ENCODE peak calls at places on chromosomes 11 and 22, in seven cellular contexts. G is neural progenitor cell, J is ovary, M is epithelial cell of proximal tubule, N is brain microvascular endothelial cell, C is Peyer's patch, I is stomach. A is an unnamed sample.
A peak's percentile ranks its signal among the peaks of the same experiment; 100 is the strongest.

GRCh38 chr11:77141034-77141433 is 13.0 kb downstream of the MYO7A start:
- DNase-seq in M (no peak), C (no peak), J (no peak), I (no peak), G (no peak), N (peak; percentile 79), A (no peak)

GRCh38 chr22:37169412-37169811 is 18.6 kb downstream of the C1QTNF6 start:
- DNase-seq in C (no peak), G (no peak), I (no peak), M (no peak), J (no peak), N (no peak), A (no peak)

GRCh38 chr22:19884161-19884953 is 29.7 kb upstream of the GNB1L start:
- DNase-seq in J (no peak), G (no peak), M (no peak), N (no peak), I (no peak), C (no peak), A (no peak)

GRCh38 chr22:46246178-46246577 is 3.9 kb downstream of the CDPF1 start:
- DNase-seq in G (no peak), M (no peak), J (no peak), N (no peak), C (no peak), I (no peak), A (no peak)

GRCh38 chr11:130383363-130384168 is 44.8 kb downstream of the ADAMTS8 start:
- DNase-seq in N (peak; percentile 94), I (no peak), G (no peak), C (no peak), M (peak; percentile 84), J (no peak), A (peak; percentile 95)

GRCh38 chr11:110121204-110121603 is 28.0 kb downstream of the ZC3H12C start:
- DNase-seq in I (no peak), M (no peak), C (no peak), J (no peak), N (peak; percentile 70), G (no peak), A (peak; percentile 38)

GRCh38 chr11:134439181-134439580 is 27.1 kb upstream of the B3GAT1 start:
- DNase-seq in N (no peak), J (no peak), G (no peak), M (no peak), C (no peak), I (no peak), A (no peak)

GRCh38 chr11:113305440-113306336 is 8.7 kb upstream of the TTC12 start:
- DNase-seq in M (no peak), I (peak; percentile 83), G (peak; percentile 86), J (peak; percentile 63), C (peak; percentile 61), N (peak; percentile 46), A (peak; percentile 17)

GRCh38 chr11:121965330-121965729 is 150.7 kb downstream of the BLID start:
- DNase-seq in M (no peak), J (peak; percentile 25), N (peak; percentile 79), C (no peak), I (no peak), G (no peak), A (no peak)

GRCh38 chr11:469684-470667 is 19.9 kb downstream of the PTDSS2 start:
- DNase-seq in J (peak; percentile 78), G (no peak), M (peak; percentile 58), I (peak; percentile 63), C (no peak), N (peak; percentile 54), A (peak; percentile 63)

GRCh38 chr11:47056261-47056915 is 119.8 kb downstream of the CSTPP1 start:
- DNase-seq in G (no peak), I (no peak), J (no peak), C (no peak), N (peak; percentile 73), M (no peak), A (no peak)

GRCh38 chr11:45092901-45093760 is 53.3 kb upstream of the PRDM11 start:
- DNase-seq in I (peak; percentile 23), N (peak; percentile 85), C (no peak), M (no peak), G (no peak), J (no peak), A (no peak)

GRCh38 chr11:100823360-100823759 is 136.3 kb downstream of the ARHGAP42 start:
- DNase-seq in N (no peak), G (no peak), J (no peak), C (no peak), I (no peak), M (no peak), A (peak; percentile 62)

GRCh38 chr22:42967005-42967404 is 47.9 kb downstream of the PACSIN2 start:
- DNase-seq in I (no peak), N (no peak), M (no peak), C (no peak), J (no peak), G (no peak), A (no peak)

GRCh38 chr11:55054723-55055122 is 207.2 kb upstream of the TRIM48 start:
- DNase-seq in C (no peak), M (no peak), G (no peak), J (no peak), N (no peak), I (no peak), A (no peak)

GRCh38 chr11:116775975-116776374 is 3.2 kb upstream of the BUD13 start:
- DNase-seq in N (no peak), I (no peak), G (no peak), J (no peak), M (no peak), C (no peak), A (no peak)

GRCh38 chr11:104093426-104094280 is 57.2 kb downstream of the DDI1 start:
- DNase-seq in M (no peak), J (no peak), I (no peak), C (no peak), N (no peak), G (no peak), A (no peak)

GRCh38 chr22:46593211-46593676 is 26.9 kb upstream of the GRAMD4 start:
- DNase-seq in I (no peak), M (no peak), C (peak; percentile 78), N (no peak), G (peak; percentile 1), J (no peak), A (no peak)

GRCh38 chr11:5301846-5302245 is at the start of gene OR51B4:
- DNase-seq in I (no peak), C (no peak), J (no peak), M (no peak), N (no peak), G (no peak), A (no peak)

GRCh38 chr11:1222491-1223345 is at the start of gene MUC5B:
- DNase-seq in M (no peak), J (no peak), I (peak; percentile 64), C (no peak), N (no peak), G (no peak), A (peak; percentile 9)

GRCh38 chr11:57567210-57567511 is 311 bp downstream of the UBE2L6 start:
- DNase-seq in M (no peak), C (peak; percentile 42), I (no peak), J (no peak), N (peak; percentile 7), G (no peak), A (no peak)

GRCh38 chr11:69352715-69353325 is 58.9 kb downstream of the MYEOV start:
- DNase-seq in I (peak; percentile 23), N (peak; percentile 95), M (peak; percentile 57), J (no peak), C (no peak), G (no peak), A (peak; percentile 84)

GRCh38 chr11:102592634-102593581 is 32.2 kb downstream of the MMP20 start:
- DNase-seq in C (no peak), M (no peak), G (peak; percentile 58), J (no peak), N (no peak), I (no peak), A (no peak)
- TF ChIP-seq CTCF in C (peak; percentile 68), M (peak; percentile 68), G (peak; percentile 67), J (no peak), N (peak; percentile 82), I (peak; percentile 34), A (peak; percentile 71)

DNA sequence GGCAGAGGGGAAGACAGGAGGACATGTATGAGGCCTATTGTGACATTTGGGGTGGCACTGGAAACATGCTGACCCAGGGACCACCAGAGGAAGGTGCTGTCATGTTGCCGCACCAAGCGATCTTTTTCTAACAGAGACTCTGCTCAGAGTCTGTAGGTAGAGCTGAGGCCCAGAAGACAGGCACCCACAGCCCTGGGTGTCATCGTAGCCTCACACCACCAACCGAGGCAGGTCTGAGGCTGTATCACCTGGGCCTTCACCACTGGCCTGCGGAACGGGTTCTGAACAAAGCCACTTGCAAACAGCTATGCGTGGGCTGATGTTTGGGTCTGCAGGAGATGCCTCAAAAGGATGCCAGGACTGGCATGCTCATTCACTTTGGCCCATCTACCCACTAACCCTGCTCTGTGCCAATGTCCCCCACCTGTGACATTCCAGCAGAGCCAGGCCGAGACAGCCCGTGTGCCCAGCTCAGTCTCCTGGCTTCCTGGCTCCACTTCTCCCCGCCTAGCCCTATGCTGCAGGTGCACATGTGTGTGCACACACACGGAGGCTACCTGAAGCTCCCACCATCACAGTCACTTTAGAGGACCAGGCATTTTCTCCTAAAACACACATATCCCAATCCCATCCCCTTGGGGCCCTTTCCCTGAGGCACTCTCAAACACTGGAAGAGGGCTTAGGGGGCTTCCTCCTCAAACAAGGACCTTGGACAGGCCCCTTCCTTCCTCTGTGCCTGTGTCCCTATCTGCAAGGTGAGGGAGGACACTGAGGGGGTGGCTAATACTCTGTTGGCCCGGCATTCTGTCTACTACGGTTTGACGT is 3.6 kb downstream of the TRIM29 start:
- DNase-seq in C (peak; percentile 9), N (no peak), G (no peak), I (peak; percentile 9), M (no peak), J (no peak), A (no peak)
- H3K4me3 ChIP-seq in C (no peak overlapping the region), N (no peak overlapping the region), G (no peak overlapping the region), I (no peak overlapping the region), M (no peak overlapping the region), J (no peak overlapping the region), A (no peak overlapping the region)

DNA sequence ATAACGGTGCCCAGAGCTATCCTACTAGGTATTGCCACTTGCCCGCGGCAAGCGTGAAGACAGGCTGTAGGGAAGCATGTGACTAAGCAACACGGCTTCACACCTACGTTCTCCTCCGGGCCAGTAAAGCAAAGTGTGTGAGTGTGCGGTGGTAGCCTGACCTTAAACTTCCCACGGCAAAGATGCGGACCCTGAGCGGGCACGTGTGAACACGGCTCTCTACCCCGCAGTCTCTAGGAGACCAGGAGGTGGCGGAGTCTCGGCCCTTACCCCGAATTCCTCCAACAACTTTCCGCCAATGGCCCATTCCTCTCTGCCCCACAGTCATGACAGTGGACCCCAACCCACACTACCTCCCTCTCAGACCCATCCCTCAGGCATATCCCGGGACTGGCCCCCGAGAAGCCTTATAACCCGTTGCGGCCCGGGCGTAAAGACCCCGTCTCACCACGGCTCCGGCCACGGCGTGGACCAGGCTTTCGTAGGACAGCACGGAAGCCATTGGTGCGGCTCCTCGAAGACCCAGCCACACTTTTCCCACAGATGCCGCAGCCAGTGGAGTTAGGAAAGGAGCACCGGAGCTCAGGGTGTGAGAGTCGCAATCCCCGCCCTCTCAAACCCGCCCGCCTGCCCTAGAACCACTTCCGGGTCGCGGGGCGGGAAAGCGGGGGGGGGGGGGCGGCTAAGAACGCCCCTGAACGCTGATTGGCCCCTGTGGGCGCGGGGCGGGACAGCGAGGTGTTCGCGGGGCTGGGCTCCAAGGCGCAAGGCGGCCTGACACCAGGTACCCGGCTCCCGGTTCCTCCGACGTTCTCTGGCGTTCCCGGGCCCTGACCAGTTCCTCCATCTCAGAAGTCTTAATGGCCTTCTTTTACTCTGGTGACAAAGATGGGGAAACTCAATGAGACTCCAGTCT is at the start of gene SLC25A17:
- DNase-seq in G (peak; percentile 95), C (peak; percentile 88), N (peak; percentile 63), I (peak; percentile 93), M (no peak), J (peak; percentile 87), A (peak; percentile 53)
- TF ChIP-seq CTCF in G (peak; percentile 43), C (peak; percentile 37), N (peak; percentile 69), I (peak; percentile 39), M (peak; percentile 45), J (no peak), A (peak; percentile 54)

GRCh38 chr11:117795726-117796455 is 1.1 kb downstream of the DSCAML1 start:
- DNase-seq in C (no peak), N (no peak), I (no peak), J (no peak), M (no peak), G (peak; percentile 46), A (no peak)
- H3K4me3 ChIP-seq in C (peak overlapping the region; percentile 27), N (no peak overlapping the region), I (peak overlapping the region; percentile 30), J (no peak overlapping the region), M (peak overlapping the region; percentile 55), G (peak overlapping the region; percentile 51), A (no peak overlapping the region)

A was measured in retinal pigment epithelial cell.